ENCODE peak calls at places on chromosomes 12 and 14, in six cellular contexts. One of them, this sample, is unnamed. For H3K4me1, the result is how much of the 10 kb centered on the place peaks cover.

GRCh38 chr12:89695100-89695499 is 13.5 kb downstream of the ATP2B1 start:
- DNase-seq in SK-N-SH: no peak
- DNase-seq in pancreas: no peak
- DNase-seq in HCT116: no peak
- DNase-seq in neural progenitor cell: no peak
- DNase-seq in thoracic aorta: no peak
- DNase-seq in this sample: no peak

GRCh38 chr12:7486512-7486911 is 17.1 kb downstream of the CD163 start:
- DNase-seq in neural progenitor cell: no peak
- DNase-seq in pancreas: no peak
- DNase-seq in HCT116: no peak
- DNase-seq in thoracic aorta: no peak
- DNase-seq in SK-N-SH: no peak
- DNase-seq in this sample: no peak

GRCh38 chr12:94686834-94687628 is 36.7 kb upstream of the TMCC3 start:
- DNase-seq in neural progenitor cell: no peak
- DNase-seq in HCT116: no peak
- DNase-seq in pancreas: no peak
- DNase-seq in thoracic aorta: no peak
- DNase-seq in SK-N-SH: no peak
- DNase-seq in this sample: no peak

GRCh38 chr12:2092890-2093289 is 40.1 kb downstream of the CACNA1C start:
- DNase-seq in neural progenitor cell: no peak
- DNase-seq in SK-N-SH: no peak
- DNase-seq in HCT116: no peak
- DNase-seq in thoracic aorta: peak
- DNase-seq in pancreas: no peak
- DNase-seq in this sample: no peak

GRCh38 chr12:95836630-95837239 is 22.0 kb upstream of the SNRPF start:
- DNase-seq in HCT116: no peak
- DNase-seq in pancreas: peak
- DNase-seq in thoracic aorta: no peak
- DNase-seq in SK-N-SH: no peak
- DNase-seq in neural progenitor cell: no peak
- DNase-seq in this sample: no peak

GRCh38 chr14:61218765-61219164 is 62.4 kb downstream of the TMEM30B start:
- DNase-seq in SK-N-SH: peak
- DNase-seq in neural progenitor cell: no peak
- DNase-seq in pancreas: no peak
- DNase-seq in thoracic aorta: no peak
- DNase-seq in HCT116: no peak
- DNase-seq in this sample: no peak

GRCh38 chr14:104353921-104354701 is 215.7 kb downstream of the KIF26A start:
- DNase-seq in HCT116: no peak
- DNase-seq in thoracic aorta: no peak
- DNase-seq in SK-N-SH: no peak
- DNase-seq in pancreas: no peak
- DNase-seq in neural progenitor cell: no peak
- DNase-seq in this sample: peak

GRCh38 chr12:68884251-68884650 is 48.7 kb downstream of the CPM start:
- DNase-seq in thoracic aorta: no peak
- DNase-seq in HCT116: no peak
- DNase-seq in pancreas: no peak
- DNase-seq in SK-N-SH: no peak
- DNase-seq in neural progenitor cell: no peak
- DNase-seq in this sample: no peak

GRCh38 chr12:11822071-11822818 is 172.8 kb downstream of the ETV6 start:
- DNase-seq in pancreas: no peak
- DNase-seq in HCT116: no peak
- DNase-seq in SK-N-SH: no peak
- DNase-seq in thoracic aorta: no peak
- DNase-seq in neural progenitor cell: peak
- DNase-seq in this sample: no peak

GRCh38 chr12:6116481-6117021 is 7.9 kb downstream of the VWF start:
- DNase-seq in HCT116: no peak
- DNase-seq in thoracic aorta: no peak
- DNase-seq in SK-N-SH: no peak
- DNase-seq in neural progenitor cell: no peak
- DNase-seq in pancreas: no peak
- DNase-seq in this sample: no peak

GRCh38 chr14:95482967-95483842 is 33.2 kb downstream of the SYNE3 start:
- DNase-seq in neural progenitor cell: no peak
- DNase-seq in SK-N-SH: no peak
- DNase-seq in thoracic aorta: peak
- DNase-seq in pancreas: peak
- DNase-seq in HCT116: peak
- DNase-seq in this sample: peak

GRCh38 chr14:102785598-102785963 is 8.3 kb downstream of the TRAF3 start:
- DNase-seq in neural progenitor cell: no peak
- DNase-seq in SK-N-SH: no peak
- DNase-seq in thoracic aorta: no peak
- DNase-seq in HCT116: no peak
- DNase-seq in pancreas: no peak
- DNase-seq in this sample: no peak

GRCh38 chr14:102789349-102789748 is 12.1 kb downstream of the TRAF3 start:
- DNase-seq in pancreas: no peak
- DNase-seq in HCT116: no peak
- DNase-seq in neural progenitor cell: no peak
- DNase-seq in SK-N-SH: no peak
- DNase-seq in thoracic aorta: no peak
- DNase-seq in this sample: no peak

GRCh38 chr14:102782974-102783373 is 5.7 kb downstream of the TRAF3 start:
- DNase-seq in thoracic aorta: no peak
- DNase-seq in SK-N-SH: no peak
- DNase-seq in neural progenitor cell: no peak
- DNase-seq in HCT116: no peak
- DNase-seq in pancreas: no peak
- DNase-seq in this sample: no peak

GRCh38 chr14:102784892-102785597 is 7.8 kb downstream of the TRAF3 start:
- DNase-seq in neural progenitor cell: no peak
- DNase-seq in SK-N-SH: no peak
- DNase-seq in thoracic aorta: no peak
- DNase-seq in pancreas: no peak
- DNase-seq in HCT116: no peak
- DNase-seq in this sample: no peak

GRCh38 chr14:102786758-102787157 is 9.5 kb downstream of the TRAF3 start:
- DNase-seq in neural progenitor cell: no peak
- DNase-seq in pancreas: no peak
- DNase-seq in SK-N-SH: no peak
- DNase-seq in HCT116: no peak
- DNase-seq in thoracic aorta: no peak
- DNase-seq in this sample: no peak
- H3K4me1 ChIP-seq in neural progenitor cell: under half
- H3K4me1 ChIP-seq in pancreas: under half
- H3K4me1 ChIP-seq in SK-N-SH: under half
- H3K4me1 ChIP-seq in HCT116: under half
- H3K4me1 ChIP-seq in thoracic aorta: under half
- H3K4me1 ChIP-seq in this sample: under half

GRCh38 chr12:122495258-122495657 is 5.5 kb downstream of the ZCCHC8 start:
- DNase-seq in thoracic aorta: no peak
- DNase-seq in HCT116: no peak
- DNase-seq in SK-N-SH: no peak
- DNase-seq in neural progenitor cell: no peak
- DNase-seq in pancreas: no peak
- DNase-seq in this sample: no peak
- H3K4me1 ChIP-seq in thoracic aorta: under half
- H3K4me1 ChIP-seq in HCT116: under half
- H3K4me1 ChIP-seq in SK-N-SH: under half
- H3K4me1 ChIP-seq in neural progenitor cell: under half
- H3K4me1 ChIP-seq in pancreas: under half
- H3K4me1 ChIP-seq in this sample: under half

DNA sequence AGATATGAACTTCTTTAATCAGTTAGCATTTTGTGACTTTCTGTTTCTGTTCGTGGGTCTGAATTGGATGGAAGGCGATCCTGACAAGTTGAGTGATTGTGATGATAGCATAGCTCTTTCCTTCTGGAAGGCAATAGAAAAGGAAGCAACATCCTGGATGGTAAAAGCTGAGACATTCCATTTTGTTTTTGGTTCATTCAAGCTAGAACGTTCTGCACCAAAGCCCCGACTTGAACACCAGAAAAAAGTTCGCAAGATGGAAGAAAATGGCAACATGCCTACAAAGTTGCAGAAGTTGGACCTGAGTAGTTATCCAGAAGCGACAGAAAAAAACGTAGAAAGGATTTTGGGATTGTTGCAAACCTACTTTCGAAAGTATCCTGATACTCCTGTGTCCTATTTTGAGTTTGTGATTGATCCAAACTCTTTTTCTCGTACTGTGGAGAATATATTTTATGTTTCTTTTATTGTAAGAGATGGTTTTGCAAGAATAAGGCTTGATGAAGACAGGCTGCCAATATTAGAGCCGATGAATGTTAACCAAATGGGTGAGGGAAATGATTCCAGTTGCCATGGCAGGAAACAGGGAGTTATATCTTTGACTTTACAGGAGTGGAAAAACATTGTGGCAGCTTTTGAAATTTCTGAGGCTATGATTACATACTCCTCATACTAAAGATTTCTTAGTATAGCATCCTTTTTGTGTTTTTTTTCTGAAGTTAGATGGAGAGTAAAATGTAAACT is 894 bp downstream of the EID3 start:
- DNase-seq in neural progenitor cell: no peak
- DNase-seq in pancreas: no peak
- DNase-seq in SK-N-SH: no peak
- DNase-seq in thoracic aorta: no peak
- DNase-seq in HCT116: no peak
- DNase-seq in this sample: no peak
- H3K4me1 ChIP-seq in neural progenitor cell: under half
- H3K4me1 ChIP-seq in pancreas: under half
- H3K4me1 ChIP-seq in SK-N-SH: under half
- H3K4me1 ChIP-seq in thoracic aorta: half or more
- H3K4me1 ChIP-seq in HCT116: under half
- H3K4me1 ChIP-seq in this sample: under half

DNA sequence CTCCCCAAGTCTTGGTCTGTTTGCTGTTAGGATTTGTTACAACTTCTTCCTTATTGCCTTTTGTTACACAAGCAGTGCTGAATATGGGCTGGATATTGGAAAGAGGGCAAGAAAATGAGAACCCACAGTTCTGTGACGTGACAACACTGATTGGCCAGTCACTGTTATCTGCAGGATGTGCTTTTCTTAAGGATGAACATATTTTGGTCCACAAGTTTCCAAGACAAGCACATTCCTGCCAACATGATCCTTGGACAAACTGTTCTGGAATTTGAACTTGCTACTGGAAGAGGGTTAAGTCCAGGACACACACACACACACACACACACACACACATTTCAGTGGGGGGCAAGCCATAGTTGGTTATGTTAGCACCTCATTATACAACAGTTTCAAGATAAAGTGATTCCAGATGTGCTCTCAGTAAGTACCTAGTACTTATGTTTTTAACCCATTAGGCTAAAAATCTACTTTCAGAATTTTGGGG is 16.6 kb upstream of the SLC38A2 start:
- DNase-seq in HCT116: no peak
- DNase-seq in neural progenitor cell: no peak
- DNase-seq in thoracic aorta: no peak
- DNase-seq in SK-N-SH: no peak
- DNase-seq in pancreas: no peak
- DNase-seq in this sample: no peak
- H3K4me1 ChIP-seq in HCT116: half or more
- H3K4me1 ChIP-seq in neural progenitor cell: under half
- H3K4me1 ChIP-seq in thoracic aorta: half or more
- H3K4me1 ChIP-seq in SK-N-SH: under half
- H3K4me1 ChIP-seq in pancreas: under half
- H3K4me1 ChIP-seq in this sample: under half

DNA sequence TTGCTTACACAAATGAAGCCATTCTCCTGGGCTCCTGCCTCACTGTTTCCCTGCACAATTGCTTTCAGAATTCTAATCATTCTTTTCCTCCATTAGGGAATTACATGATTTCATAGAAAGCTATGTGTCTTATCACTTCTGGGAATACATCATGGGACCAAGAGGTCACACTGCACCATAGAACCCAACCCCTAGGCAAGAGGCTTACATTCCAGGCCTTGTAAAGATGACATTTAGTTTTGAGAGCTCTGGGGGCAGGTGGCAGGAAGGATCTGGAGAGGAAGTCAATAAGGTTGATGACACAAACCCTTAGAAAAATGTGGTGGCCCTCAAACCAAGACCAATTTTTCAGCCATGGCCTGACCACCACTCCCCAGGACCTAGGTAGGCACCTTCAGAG is 57.1 kb downstream of the NUAK1 start:
- DNase-seq in HCT116: no peak
- DNase-seq in pancreas: no peak
- DNase-seq in neural progenitor cell: no peak
- DNase-seq in SK-N-SH: no peak
- DNase-seq in thoracic aorta: no peak
- DNase-seq in this sample: no peak
- H3K4me1 ChIP-seq in HCT116: under half
- H3K4me1 ChIP-seq in pancreas: under half
- H3K4me1 ChIP-seq in neural progenitor cell: under half
- H3K4me1 ChIP-seq in SK-N-SH: under half
- H3K4me1 ChIP-seq in thoracic aorta: half or more
- H3K4me1 ChIP-seq in this sample: under half

GRCh38 chr12:114274131-114274530 is 131.8 kb downstream of the TBX5 start:
- DNase-seq in pancreas: no peak
- DNase-seq in neural progenitor cell: no peak
- DNase-seq in HCT116: no peak
- DNase-seq in SK-N-SH: no peak
- DNase-seq in thoracic aorta: no peak
- DNase-seq in this sample: no peak
- H3K4me1 ChIP-seq in pancreas: under half
- H3K4me1 ChIP-seq in neural progenitor cell: under half
- H3K4me1 ChIP-seq in HCT116: under half
- H3K4me1 ChIP-seq in SK-N-SH: under half
- H3K4me1 ChIP-seq in thoracic aorta: under half
- H3K4me1 ChIP-seq in this sample: under half